ENCODE peak calls at places on chromosomes 6 and 20, in eight cellular contexts. One of them, this sample, is unnamed.

GRCh38 chr6:161257778-161258457 is 15.9 kb downstream of the AGPAT4 start:
- DNase-seq in endothelial cell of umbilical vein: peak; percentile 95
- DNase-seq in MM.1S: no peak
- DNase-seq in mammary epithelial cell: no peak
- DNase-seq in IMR-90: peak; percentile 99
- DNase-seq in PC-3: peak; percentile 88
- DNase-seq in GM23248: peak; percentile 97
- DNase-seq in SK-N-SH: no peak
- DNase-seq in this sample: no peak

GRCh38 chr20:14264869-14265268 is 72.5 kb downstream of the FLRT3 start:
- DNase-seq in mammary epithelial cell: peak; percentile 9
- DNase-seq in GM23248: peak; percentile 63
- DNase-seq in IMR-90: peak; percentile 37
- DNase-seq in PC-3: peak; percentile 53
- DNase-seq in SK-N-SH: peak; percentile 4
- DNase-seq in endothelial cell of umbilical vein: no peak
- DNase-seq in MM.1S: peak; percentile 7
- DNase-seq in this sample: peak; percentile 43

GRCh38 chr6:69631552-69632346 is 165.1 kb downstream of the LMBRD1 start:
- DNase-seq in SK-N-SH: no peak
- DNase-seq in MM.1S: peak; percentile 67
- DNase-seq in GM23248: no peak
- DNase-seq in PC-3: no peak
- DNase-seq in endothelial cell of umbilical vein: no peak
- DNase-seq in mammary epithelial cell: no peak
- DNase-seq in IMR-90: no peak
- DNase-seq in this sample: no peak

GRCh38 chr6:52365871-52366540 is 4.1 kb downstream of the PAQR8 start:
- DNase-seq in SK-N-SH: no peak
- DNase-seq in MM.1S: no peak
- DNase-seq in GM23248: no peak
- DNase-seq in endothelial cell of umbilical vein: peak; percentile 51
- DNase-seq in IMR-90: peak; percentile 8
- DNase-seq in PC-3: no peak
- DNase-seq in mammary epithelial cell: no peak
- DNase-seq in this sample: no peak

GRCh38 chr6:113805167-113805835 is 51.8 kb upstream of the MARCKS start:
- DNase-seq in SK-N-SH: no peak
- DNase-seq in IMR-90: peak; percentile 22
- DNase-seq in endothelial cell of umbilical vein: no peak
- DNase-seq in mammary epithelial cell: no peak
- DNase-seq in PC-3: no peak
- DNase-seq in GM23248: no peak
- DNase-seq in MM.1S: peak; percentile 88
- DNase-seq in this sample: no peak

GRCh38 chr6:24840187-24840586 is 41.5 kb upstream of the ARMH2 start:
- DNase-seq in IMR-90: no peak
- DNase-seq in PC-3: no peak
- DNase-seq in mammary epithelial cell: no peak
- DNase-seq in MM.1S: no peak
- DNase-seq in endothelial cell of umbilical vein: no peak
- DNase-seq in GM23248: no peak
- DNase-seq in SK-N-SH: no peak
- DNase-seq in this sample: no peak

GRCh38 chr20:53827996-53828672 is 234.5 kb upstream of the ZNF217 start:
- DNase-seq in MM.1S: no peak
- DNase-seq in mammary epithelial cell: peak; percentile 91
- DNase-seq in SK-N-SH: no peak
- DNase-seq in endothelial cell of umbilical vein: peak; percentile 98
- DNase-seq in PC-3: peak; percentile 98
- DNase-seq in GM23248: peak; percentile 92
- DNase-seq in IMR-90: peak; percentile 98
- DNase-seq in this sample: no peak

GRCh38 chr6:26295691-26296555 is 69.1 kb upstream of the BTN3A2 start:
- DNase-seq in endothelial cell of umbilical vein: peak; percentile 72
- DNase-seq in MM.1S: no peak
- DNase-seq in SK-N-SH: no peak
- DNase-seq in GM23248: peak; percentile 81
- DNase-seq in IMR-90: peak; percentile 92
- DNase-seq in PC-3: peak; percentile 93
- DNase-seq in mammary epithelial cell: peak; percentile 91
- DNase-seq in this sample: no peak

GRCh38 chr20:45174434-45175364 is at the start of gene PI3:
- DNase-seq in IMR-90: no peak
- DNase-seq in PC-3: peak; percentile 99
- DNase-seq in GM23248: no peak
- DNase-seq in endothelial cell of umbilical vein: no peak
- DNase-seq in MM.1S: no peak
- DNase-seq in SK-N-SH: no peak
- DNase-seq in mammary epithelial cell: peak; percentile 88
- DNase-seq in this sample: no peak

GRCh38 chr20:25308083-25308491 is 60.2 kb downstream of the PYGB start:
- DNase-seq in PC-3: no peak
- DNase-seq in mammary epithelial cell: no peak
- DNase-seq in GM23248: no peak
- DNase-seq in IMR-90: no peak
- DNase-seq in endothelial cell of umbilical vein: no peak
- DNase-seq in MM.1S: no peak
- DNase-seq in SK-N-SH: no peak
- DNase-seq in this sample: no peak

GRCh38 chr6:107118976-107119375 is 3.7 kb upstream of the BEND3 start:
- DNase-seq in endothelial cell of umbilical vein: no peak
- DNase-seq in SK-N-SH: no peak
- DNase-seq in IMR-90: no peak
- DNase-seq in GM23248: no peak
- DNase-seq in mammary epithelial cell: no peak
- DNase-seq in PC-3: no peak
- DNase-seq in MM.1S: no peak
- DNase-seq in this sample: peak; percentile 59

GRCh38 chr6:161498359-161498758 is 224.5 kb upstream of the AGPAT4 start:
- DNase-seq in PC-3: peak; percentile 77
- DNase-seq in mammary epithelial cell: peak; percentile 61
- DNase-seq in MM.1S: no peak
- DNase-seq in SK-N-SH: peak; percentile 41
- DNase-seq in IMR-90: peak; percentile 61
- DNase-seq in GM23248: peak; percentile 40
- DNase-seq in endothelial cell of umbilical vein: no peak
- DNase-seq in this sample: peak; percentile 45

GRCh38 chr6:52505726-52506501 is 70.9 kb downstream of the TRAM2 start:
- DNase-seq in GM23248: no peak
- DNase-seq in MM.1S: no peak
- DNase-seq in IMR-90: no peak
- DNase-seq in PC-3: no peak
- DNase-seq in SK-N-SH: peak; percentile 43
- DNase-seq in mammary epithelial cell: no peak
- DNase-seq in endothelial cell of umbilical vein: no peak
- DNase-seq in this sample: no peak

GRCh38 chr6:45791181-45791580 is 224.5 kb downstream of the CLIC5 start:
- DNase-seq in PC-3: no peak
- DNase-seq in SK-N-SH: no peak
- DNase-seq in mammary epithelial cell: peak; percentile 6
- DNase-seq in endothelial cell of umbilical vein: no peak
- DNase-seq in MM.1S: no peak
- DNase-seq in IMR-90: peak; percentile 21
- DNase-seq in GM23248: peak; percentile 66
- DNase-seq in this sample: no peak

GRCh38 chr6:11069760-11070159 is 23.9 kb upstream of the SMIM13 start:
- DNase-seq in endothelial cell of umbilical vein: no peak
- DNase-seq in GM23248: peak; percentile 31
- DNase-seq in MM.1S: no peak
- DNase-seq in PC-3: peak; percentile 26
- DNase-seq in mammary epithelial cell: peak; percentile 42
- DNase-seq in IMR-90: peak; percentile 14
- DNase-seq in SK-N-SH: no peak
- DNase-seq in this sample: no peak

GRCh38 chr20:3681352-3681930 is 369 bp downstream of the ADAM33 start:
- DNase-seq in endothelial cell of umbilical vein: no peak
- DNase-seq in MM.1S: no peak
- DNase-seq in PC-3: no peak
- DNase-seq in mammary epithelial cell: no peak
- DNase-seq in GM23248: no peak
- DNase-seq in SK-N-SH: no peak
- DNase-seq in IMR-90: no peak
- DNase-seq in this sample: no peak

GRCh38 chr6:160010067-160010466 is 41.2 kb downstream of the IGF2R start:
- DNase-seq in MM.1S: no peak
- DNase-seq in IMR-90: peak; percentile 17
- DNase-seq in PC-3: no peak
- DNase-seq in endothelial cell of umbilical vein: no peak
- DNase-seq in SK-N-SH: no peak
- DNase-seq in GM23248: peak; percentile 85
- DNase-seq in mammary epithelial cell: no peak
- DNase-seq in this sample: no peak

GRCh38 chr6:133957780-133958242 is 4.8 kb downstream of the TBPL1 start:
- DNase-seq in GM23248: no peak
- DNase-seq in MM.1S: no peak
- DNase-seq in SK-N-SH: no peak
- DNase-seq in PC-3: no peak
- DNase-seq in mammary epithelial cell: no peak
- DNase-seq in endothelial cell of umbilical vein: no peak
- DNase-seq in IMR-90: no peak
- DNase-seq in this sample: no peak

GRCh38 chr6:75906871-75907270 is 157.8 kb downstream of the MYO6 start:
- DNase-seq in PC-3: no peak
- DNase-seq in IMR-90: no peak
- DNase-seq in endothelial cell of umbilical vein: no peak
- DNase-seq in SK-N-SH: no peak
- DNase-seq in mammary epithelial cell: no peak
- DNase-seq in GM23248: no peak
- DNase-seq in MM.1S: no peak
- DNase-seq in this sample: no peak

GRCh38 chr20:51092238-51092822 is 69.4 kb upstream of the KCNG1 start:
- DNase-seq in SK-N-SH: no peak
- DNase-seq in PC-3: no peak
- DNase-seq in MM.1S: no peak
- DNase-seq in mammary epithelial cell: no peak
- DNase-seq in IMR-90: no peak
- DNase-seq in endothelial cell of umbilical vein: no peak
- DNase-seq in GM23248: no peak
- DNase-seq in this sample: no peak

GRCh38 chr6:36897629-36898028 is 11.9 kb downstream of the C6orf89 start:
- DNase-seq in MM.1S: no peak
- DNase-seq in PC-3: peak; percentile 62
- DNase-seq in SK-N-SH: peak; percentile 14
- DNase-seq in endothelial cell of umbilical vein: peak; percentile 5
- DNase-seq in mammary epithelial cell: peak; percentile 18
- DNase-seq in GM23248: peak; percentile 39
- DNase-seq in IMR-90: peak; percentile 33
- DNase-seq in this sample: no peak

GRCh38 chr6:15557174-15557573 is 105.7 kb downstream of the DTNBP1 start:
- DNase-seq in GM23248: no peak
- DNase-seq in PC-3: no peak
- DNase-seq in endothelial cell of umbilical vein: no peak
- DNase-seq in IMR-90: no peak
- DNase-seq in mammary epithelial cell: no peak
- DNase-seq in MM.1S: no peak
- DNase-seq in SK-N-SH: no peak
- DNase-seq in this sample: no peak
- H3K4me1 ChIP-seq in GM23248: no peaks in the 10 kb centered on the region
- H3K4me1 ChIP-seq in PC-3: no peaks in the 10 kb centered on the region
- H3K4me1 ChIP-seq in endothelial cell of umbilical vein: peaks cover 17% of the 10 kb centered on the region
- H3K4me1 ChIP-seq in IMR-90: peaks cover 2% of the 10 kb centered on the region
- H3K4me1 ChIP-seq in mammary epithelial cell: no peaks in the 10 kb centered on the region
- H3K4me1 ChIP-seq in MM.1S: no peaks in the 10 kb centered on the region
- H3K4me1 ChIP-seq in SK-N-SH: no peaks in the 10 kb centered on the region
- H3K4me1 ChIP-seq in this sample: no peaks in the 10 kb centered on the region

GRCh38 chr20:62044671-62045070 is 21.0 kb downstream of the TAF4 start:
- DNase-seq in mammary epithelial cell: no peak
- DNase-seq in MM.1S: no peak
- DNase-seq in SK-N-SH: no peak
- DNase-seq in endothelial cell of umbilical vein: no peak
- DNase-seq in PC-3: no peak
- DNase-seq in GM23248: no peak
- DNase-seq in IMR-90: no peak
- DNase-seq in this sample: no peak
- H4K20me1 ChIP-seq in mammary epithelial cell: peaks cover 2% of the 10 kb centered on the region
- H4K20me1 ChIP-seq in MM.1S: no peaks in the 10 kb centered on the region
- H4K20me1 ChIP-seq in SK-N-SH: peaks cover 51% of the 10 kb centered on the region
- H4K20me1 ChIP-seq in endothelial cell of umbilical vein: no peaks in the 10 kb centered on the region
- H4K20me1 ChIP-seq in PC-3: peaks cover 48% of the 10 kb centered on the region
- H4K20me1 ChIP-seq in GM23248: no peaks in the 10 kb centered on the region
- H4K20me1 ChIP-seq in IMR-90: peaks cover 76% of the 10 kb centered on the region
- H4K20me1 ChIP-seq in this sample: peaks cover 15% of the 10 kb centered on the region

DNA sequence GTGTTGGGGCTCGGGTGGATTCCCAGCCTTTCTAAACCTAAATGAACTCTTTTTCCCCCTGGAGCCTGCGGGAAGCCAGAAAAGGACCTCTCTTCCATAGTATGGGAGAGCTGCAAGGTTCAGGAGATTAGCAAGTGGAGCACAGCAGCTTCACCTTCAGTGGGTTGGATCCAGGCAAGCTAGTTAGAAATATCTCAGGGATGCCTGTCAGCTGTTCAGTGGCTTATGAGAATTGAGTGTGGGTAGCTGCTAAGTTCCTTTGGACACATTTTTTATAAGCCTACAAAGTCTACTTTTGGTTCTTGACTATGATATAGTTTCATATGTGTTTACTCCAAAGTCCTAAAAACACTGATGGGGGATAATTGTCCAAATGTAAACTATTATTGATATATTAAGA is 642.1 kb downstream of the EPM2A start:
- DNase-seq in PC-3: no peak
- DNase-seq in IMR-90: no peak
- DNase-seq in mammary epithelial cell: no peak
- DNase-seq in MM.1S: no peak
- DNase-seq in SK-N-SH: no peak
- DNase-seq in GM23248: no peak
- DNase-seq in endothelial cell of umbilical vein: no peak
- DNase-seq in this sample: no peak
- H3K9ac ChIP-seq in PC-3: no peak overlapping the region
- H3K9ac ChIP-seq in IMR-90: no peak overlapping the region
- H3K9ac ChIP-seq in mammary epithelial cell: no peak overlapping the region
- H3K9ac ChIP-seq in MM.1S: no peak overlapping the region
- H3K9ac ChIP-seq in SK-N-SH: no peak overlapping the region
- H3K9ac ChIP-seq in GM23248: no peak overlapping the region
- H3K9ac ChIP-seq in endothelial cell of umbilical vein: no peak overlapping the region
- H3K9ac ChIP-seq in this sample: no peak overlapping the region

GRCh38 chr6:18260448-18261106 is 3.8 kb downstream of the DEK start:
- DNase-seq in PC-3: peak; percentile 71
- DNase-seq in IMR-90: peak; percentile 36
- DNase-seq in GM23248: peak; percentile 70
- DNase-seq in MM.1S: peak; percentile 29
- DNase-seq in endothelial cell of umbilical vein: no peak
- DNase-seq in SK-N-SH: no peak
- DNase-seq in mammary epithelial cell: peak; percentile 83
- DNase-seq in this sample: peak; percentile 73

GRCh38 chr6:18261877-18262276 is 2.5 kb downstream of the DEK start:
- DNase-seq in MM.1S: no peak
- DNase-seq in SK-N-SH: no peak
- DNase-seq in mammary epithelial cell: no peak
- DNase-seq in IMR-90: no peak
- DNase-seq in GM23248: no peak
- DNase-seq in endothelial cell of umbilical vein: no peak
- DNase-seq in PC-3: no peak
- DNase-seq in this sample: no peak

GRCh38 chr6:18262812-18263560 is 1.3 kb downstream of the DEK start:
- DNase-seq in mammary epithelial cell: peak; percentile 29
- DNase-seq in MM.1S: peak; percentile 73
- DNase-seq in SK-N-SH: no peak
- DNase-seq in endothelial cell of umbilical vein: peak; percentile 57
- DNase-seq in PC-3: peak; percentile 58
- DNase-seq in IMR-90: peak; percentile 9
- DNase-seq in GM23248: peak; percentile 49
- DNase-seq in this sample: peak; percentile 82

GRCh38 chr6:18263561-18264337 is 581 bp downstream of the DEK start:
- DNase-seq in mammary epithelial cell: peak; percentile 62
- DNase-seq in PC-3: peak; percentile 61
- DNase-seq in SK-N-SH: peak; percentile 92
- DNase-seq in endothelial cell of umbilical vein: peak; percentile 73
- DNase-seq in MM.1S: peak; percentile 28
- DNase-seq in IMR-90: no peak
- DNase-seq in GM23248: peak; percentile 83
- DNase-seq in this sample: peak; percentile 75

GRCh38 chr6:18259675-18260447 is 4.5 kb downstream of the DEK start:
- DNase-seq in IMR-90: peak; percentile 52
- DNase-seq in mammary epithelial cell: peak; percentile 24
- DNase-seq in MM.1S: no peak
- DNase-seq in endothelial cell of umbilical vein: no peak
- DNase-seq in SK-N-SH: no peak
- DNase-seq in GM23248: peak; percentile 48
- DNase-seq in PC-3: peak; percentile 78
- DNase-seq in this sample: no peak
- H3K4me1 ChIP-seq in IMR-90: peaks cover 14% of the 10 kb centered on the region
- H3K4me1 ChIP-seq in mammary epithelial cell: peaks cover 34% of the 10 kb centered on the region
- H3K4me1 ChIP-seq in MM.1S: peaks cover 20% of the 10 kb centered on the region
- H3K4me1 ChIP-seq in endothelial cell of umbilical vein: peaks cover 28% of the 10 kb centered on the region
- H3K4me1 ChIP-seq in SK-N-SH: peaks cover 21% of the 10 kb centered on the region
- H3K4me1 ChIP-seq in GM23248: peaks cover 31% of the 10 kb centered on the region
- H3K4me1 ChIP-seq in PC-3: peaks cover 33% of the 10 kb centered on the region
- H3K4me1 ChIP-seq in this sample: peaks cover 37% of the 10 kb centered on the region

This sample was measured in Karpas-422.